ENCODE peak calls at places on chromosomes 5 and 9, in nine cellular contexts. W, Q, U, K, N, S, G, F and B are unnamed samples.

GRCh38 chr9:134972140-134972539 is 54.4 kb upstream of the FCN1 start:
- DNase-seq in W (no peak), Q (no peak), U (no peak), K (no peak), N (no peak), S (no peak), G (no peak), F (no peak), B (no peak)

GRCh38 chr5:7321724-7322123 is 74.2 kb upstream of the ADCY2 start:
- DNase-seq in W (no peak), Q (no peak), U (no peak), K (no peak), N (no peak), S (peak; percentile 52), G (no peak), F (no peak), B (no peak)

GRCh38 chr5:75466317-75466716 is 45.1 kb downstream of the CERT1 start:
- DNase-seq in W (no peak), Q (no peak), U (no peak), K (no peak), N (no peak), S (no peak), G (peak; percentile 46), F (no peak), B (no peak)

GRCh38 chr5:109191153-109191558 is 218.6 kb downstream of the PJA2 start:
- DNase-seq in W (peak; percentile 51), Q (no peak), U (no peak), K (no peak), N (no peak), S (no peak), G (no peak), F (peak; percentile 16), B (peak; percentile 20)

GRCh38 chr5:150057511-150057910 is 28.8 kb downstream of the CSF1R start:
- DNase-seq in W (no peak), Q (no peak), U (no peak), K (no peak), N (no peak), S (no peak), G (no peak), F (no peak), B (no peak)

GRCh38 chr5:179257190-179257741 is 88.0 kb downstream of the ADAMTS2 start:
- DNase-seq in W (peak; percentile 8), Q (no peak), U (no peak), K (no peak), N (peak; percentile 71), S (no peak), G (no peak), F (no peak), B (no peak)

GRCh38 chr9:92463989-92464388 is 18.3 kb downstream of the ASPN start:
- DNase-seq in W (no peak), Q (no peak), U (no peak), K (no peak), N (no peak), S (no peak), G (no peak), F (no peak), B (no peak)

GRCh38 chr5:123802298-123802951 is 290.4 kb downstream of the CSNK1G3 start:
- DNase-seq in W (no peak), Q (no peak), U (no peak), K (no peak), N (no peak), S (no peak), G (peak; percentile 33), F (no peak), B (no peak)

GRCh38 chr5:150235548-150235895 is 45.7 kb downstream of the SLC6A7 start:
- DNase-seq in W (no peak), Q (no peak), U (no peak), K (no peak), N (no peak), S (no peak), G (no peak), F (no peak), B (no peak)

GRCh38 chr9:92988215-92988731 is 41.0 kb downstream of the FGD3 start:
- DNase-seq in W (no peak), Q (no peak), U (no peak), K (no peak), N (no peak), S (no peak), G (no peak), F (peak; percentile 82), B (no peak)

GRCh38 chr9:98314381-98315066 is 59.1 kb upstream of the TBC1D2 start:
- DNase-seq in W (no peak), Q (no peak), U (no peak), K (no peak), N (no peak), S (no peak), G (no peak), F (no peak), B (no peak)

GRCh38 chr5:168086104-168086610 is 205.3 kb upstream of the WWC1 start:
- DNase-seq in W (no peak), Q (no peak), U (peak; percentile 76), K (no peak), N (no peak), S (peak; percentile 42), G (no peak), F (no peak), B (peak; percentile 19)

GRCh38 chr5:73797142-73797530 is 171.1 kb downstream of the ARHGEF28 start:
- DNase-seq in W (no peak), Q (no peak), U (no peak), K (no peak), N (no peak), S (no peak), G (no peak), F (no peak), B (no peak)

GRCh38 chr5:17157294-17157693 is 60.1 kb upstream of the BASP1 start:
- DNase-seq in W (no peak), Q (no peak), U (no peak), K (no peak), N (no peak), S (no peak), G (no peak), F (no peak), B (no peak)

GRCh38 chr5:106522296-106522695 is 1148.4 kb downstream of the EFNA5 start:
- DNase-seq in W (no peak), Q (no peak), U (no peak), K (no peak), N (no peak), S (no peak), G (no peak), F (no peak), B (no peak)

GRCh38 chr5:78747703-78748359 is 99.3 kb upstream of the LHFPL2 start:
- DNase-seq in W (no peak), Q (no peak), U (no peak), K (no peak), N (no peak), S (no peak), G (no peak), F (no peak), B (no peak)

GRCh38 chr9:134897584-134898170 is 17.1 kb downstream of the FCN2 start:
- DNase-seq in W (no peak), Q (no peak), U (no peak), K (no peak), N (no peak), S (no peak), G (no peak), F (no peak), B (no peak)

GRCh38 chr5:43401827-43402226 is 10.4 kb downstream of the CCL28 start:
- DNase-seq in W (no peak), Q (peak; percentile 59), U (peak; percentile 57), K (no peak), N (no peak), S (no peak), G (peak; percentile 4), F (no peak), B (no peak)

GRCh38 chr9:130932220-130933069 is 6.6 kb downstream of the FIBCD1 start:
- DNase-seq in W (no peak), Q (peak; percentile 56), U (no peak), K (peak; percentile 74), N (no peak), S (no peak), G (peak; percentile 59), F (peak; percentile 42), B (no peak)

GRCh38 chr9:121120386-121120785 is 45.6 kb downstream of the CNTRL start:
- DNase-seq in W (no peak), Q (no peak), U (no peak), K (no peak), N (no peak), S (no peak), G (no peak), F (no peak), B (no peak)
- H3K4me3 ChIP-seq in W (no peak overlapping the region), Q (peak overlapping the region; percentile 3), U (no peak overlapping the region), K (no peak overlapping the region), N (no peak overlapping the region), S (no peak overlapping the region), G (no peak overlapping the region), F (no peak overlapping the region), B (no peak overlapping the region)

DNA sequence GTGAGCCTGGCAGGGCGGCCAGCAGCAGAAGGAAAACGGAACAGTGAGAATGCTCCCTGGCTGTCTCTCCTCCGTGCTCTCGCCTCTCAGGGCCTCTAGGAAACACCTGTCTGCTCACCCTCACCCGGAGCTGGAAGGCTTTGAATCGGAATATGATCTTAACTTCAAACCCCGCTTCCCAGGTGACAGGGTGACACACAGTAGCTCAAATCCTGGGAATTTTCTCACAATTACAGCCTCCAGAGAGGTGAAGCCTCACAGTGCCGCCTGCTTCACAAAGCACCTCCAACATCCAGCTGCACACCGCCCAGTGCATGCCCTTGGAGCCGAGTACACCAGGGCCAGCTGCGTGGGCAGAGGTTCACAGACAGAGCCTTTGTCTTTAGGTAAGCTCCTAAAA is 12.5 kb downstream of the SEC16A start:
- DNase-seq in W (no peak), Q (no peak), U (no peak), K (no peak), N (no peak), S (no peak), G (no peak), F (no peak), B (no peak)
- H3K27ac ChIP-seq in W (no peak overlapping the region), Q (no peak overlapping the region), U (no peak overlapping the region), K (no peak overlapping the region), N (no peak overlapping the region), S (no peak overlapping the region), G (no peak overlapping the region), F (no peak overlapping the region), B (no peak overlapping the region)

DNA sequence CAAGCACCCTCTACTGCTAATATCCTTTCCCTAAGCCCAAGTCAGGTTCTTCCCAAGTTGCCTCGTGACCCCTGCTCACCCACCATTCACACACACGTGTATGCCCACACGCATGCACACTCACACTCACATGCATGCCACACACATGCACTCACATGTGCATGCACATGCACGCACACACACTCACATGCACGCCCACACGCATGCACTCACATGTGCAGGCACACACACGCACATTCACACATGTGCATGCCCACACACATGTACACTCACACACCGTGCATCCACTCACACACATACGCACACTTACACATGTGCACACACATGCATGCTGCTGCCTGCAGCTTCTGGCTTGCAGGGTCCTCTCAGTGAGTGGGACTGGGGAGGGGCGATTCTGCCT is 62.9 kb upstream of the STXBP1 start:
- DNase-seq in W (no peak), Q (no peak), U (no peak), K (no peak), N (no peak), S (no peak), G (no peak), F (no peak), B (no peak)
- H3K4me1 ChIP-seq in W (peaks cover 31% of the 10 kb centered on the region), Q (no peaks in the 10 kb centered on the region), U (peaks cover 78% of the 10 kb centered on the region), K (peaks cover 52% of the 10 kb centered on the region), N (peaks cover 27% of the 10 kb centered on the region), S (peaks cover 96% of the 10 kb centered on the region), G (peaks cover 15% of the 10 kb centered on the region), F (peaks cover 46% of the 10 kb centered on the region), B (peaks cover 21% of the 10 kb centered on the region)

DNA sequence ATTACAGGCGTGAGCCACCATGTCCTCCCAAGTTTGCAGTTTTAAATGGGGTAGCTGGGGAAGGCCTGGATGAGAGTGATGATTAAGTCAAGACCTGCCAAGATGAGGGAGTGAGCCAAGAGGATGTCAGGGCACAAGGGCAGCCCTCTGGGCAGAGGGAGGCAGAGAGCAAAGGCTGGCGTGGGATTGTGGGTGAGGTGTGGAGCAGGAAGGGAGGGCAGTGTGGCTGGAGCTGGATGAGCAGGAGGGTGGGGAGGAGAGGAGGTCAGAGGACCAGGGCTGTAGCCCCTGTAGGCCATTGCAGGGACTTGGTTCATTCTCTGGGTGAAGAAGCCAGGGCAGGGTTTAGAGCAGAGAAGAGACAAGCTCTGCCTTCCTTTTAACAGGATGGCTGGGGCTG is 53.7 kb upstream of the CTNNA1 start:
- DNase-seq in W (no peak), Q (no peak), U (no peak), K (no peak), N (no peak), S (no peak), G (no peak), F (no peak), B (no peak)
- H3K4me3 ChIP-seq in W (no peak overlapping the region), Q (no peak overlapping the region), U (no peak overlapping the region), K (no peak overlapping the region), N (no peak overlapping the region), S (no peak overlapping the region), G (no peak overlapping the region), F (no peak overlapping the region), B (no peak overlapping the region)